ENCODE peak calls at places on chromosomes 6 and 20, in seven cellular contexts. E, Q, W, X, R, S and P are unnamed samples.

GRCh38 chr20:38542994-38543906 is 37.7 kb upstream of the ADIG start:
- DNase-seq in X (no peak), W (no peak), E (no peak), R (no peak), S (no peak), Q (no peak), P (no peak)

GRCh38 chr6:6152060-6152459 is 145.3 kb upstream of the NRN1 start:
- DNase-seq in X (no peak), Q (no peak), E (no peak), R (no peak), S (no peak), W (no peak), P (no peak)

GRCh38 chr6:113591896-113592827 is 265.0 kb upstream of the MARCKS start:
- DNase-seq in X (no peak), R (no peak), Q (no peak), W (no peak), S (no peak), E (peak), P (peak)

GRCh38 chr6:76247527-76247926 is 175.1 kb upstream of the IMPG1 start:
- DNase-seq in W (no peak), Q (no peak), R (no peak), X (no peak), S (no peak), E (no peak), P (no peak)

GRCh38 chr6:139297921-139298320 is 6.1 kb upstream of the TXLNB start:
- DNase-seq in X (no peak), Q (no peak), R (no peak), W (no peak), E (no peak), S (no peak), P (no peak)

GRCh38 chr6:126804255-126805064 is 314.0 kb upstream of the RSPO3 start:
- DNase-seq in R (no peak), S (no peak), W (no peak), Q (no peak), E (peak), X (peak), P (no peak)

GRCh38 chr6:7532821-7533220 is 8.7 kb upstream of the DSP start:
- DNase-seq in Q (no peak), E (no peak), W (no peak), S (no peak), X (no peak), R (no peak), P (no peak)

GRCh38 chr20:13995086-13995665 is at the start of gene MACROD2:
- DNase-seq in X (peak), R (peak), E (peak), S (peak), W (peak), Q (no peak), P (peak)

GRCh38 chr20:14507711-14508110 is 170.3 kb upstream of the FLRT3 start:
- DNase-seq in S (no peak), W (no peak), R (no peak), Q (no peak), E (no peak), X (no peak), P (no peak)

GRCh38 chr6:156776841-156777576 is at the start of gene ARID1B:
- DNase-seq in E (peak), R (peak), S (peak), X (peak), W (peak), Q (peak), P (peak)

GRCh38 chr6:19569563-19569962 is 267.6 kb upstream of the ID4 start:
- DNase-seq in S (no peak), R (no peak), X (peak), E (no peak), W (no peak), Q (no peak), P (peak)

GRCh38 chr20:53183181-53183580 is 211.0 kb downstream of the TSHZ2 start:
- DNase-seq in R (no peak), W (no peak), X (no peak), E (no peak), S (no peak), Q (no peak), P (no peak)

GRCh38 chr6:33633462-33634158 is 12.5 kb downstream of the ITPR3 start:
- DNase-seq in W (peak), E (peak), X (no peak), Q (no peak), R (peak), S (peak), P (no peak)

GRCh38 chr20:23165307-23165750 is 79.2 kb upstream of the CD93 start:
- DNase-seq in X (no peak), Q (no peak), R (no peak), W (peak), E (no peak), S (no peak), P (no peak)

GRCh38 chr6:11978169-11978987 is 33.7 kb upstream of the HIVEP1 start:
- DNase-seq in X (no peak), E (no peak), W (no peak), S (no peak), R (no peak), Q (no peak), P (no peak)

GRCh38 chr20:47348539-47349142 is 7.9 kb downstream of the ZMYND8 start:
- DNase-seq in Q (no peak), R (no peak), W (no peak), E (no peak), S (no peak), X (no peak), P (no peak)

GRCh38 chr6:116060572-116061283 is at the start of gene FRK:
- DNase-seq in S (no peak), Q (no peak), X (no peak), E (peak), W (peak), R (no peak), P (peak)

GRCh38 chr20:15320941-15321340 is 983.5 kb upstream of the FLRT3 start:
- DNase-seq in Q (no peak), R (no peak), W (no peak), S (no peak), X (no peak), E (no peak), P (no peak)

GRCh38 chr20:35901678-35902544 is 52.4 kb downstream of the SCAND1 start:
- DNase-seq in S (no peak), R (no peak), X (no peak), Q (no peak), E (no peak), W (no peak), P (no peak)

GRCh38 chr6:88517737-88518136 is 351.6 kb upstream of the CNR1 start:
- DNase-seq in R (no peak), E (no peak), Q (no peak), X (no peak), S (no peak), W (no peak), P (no peak)

GRCh38 chr20:49984426-49985153 is 1.8 kb downstream of the SNAI1 start:
- DNase-seq in W (no peak), X (no peak), S (no peak), R (no peak), E (no peak), Q (no peak), P (no peak)